ENCODE peak calls at places on chromosome 7, in six cellular contexts. A is K562, B is H1, F is GM12878, G is HCT116, I is HepG2. Q is an unnamed sample.

GRCh38 chr7:6443372-6443941 is 4.3 kb downstream of the DAGLB start:
- DNase-seq in G (peak; percentile 85), F (no peak), I (peak; percentile 18), B (no peak), A (no peak), Q (no peak)

GRCh38 chr7:44050121-44050914 is 5.8 kb downstream of the DBNL start:
- DNase-seq in F (no peak), A (no peak), I (no peak), B (no peak), G (no peak), Q (no peak)

GRCh38 chr7:98217623-98218582 is 6.7 kb downstream of the BHLHA15 start:
- DNase-seq in I (peak; percentile 38), G (no peak), F (no peak), A (peak; percentile 53), B (no peak), Q (no peak)

GRCh38 chr7:30935569-30935877 is 23.9 kb downstream of the AQP1 start:
- DNase-seq in A (peak; percentile 9), I (no peak), F (no peak), B (no peak), G (no peak), Q (no peak)

GRCh38 chr7:18234519-18234918 is 206.9 kb upstream of the PRPS1L1 start:
- DNase-seq in G (no peak), B (no peak), I (no peak), F (no peak), A (peak; percentile 13), Q (no peak)

GRCh38 chr7:141456298-141456697 is 94.9 kb upstream of the AGK start:
- DNase-seq in I (no peak), F (no peak), A (no peak), G (no peak), B (no peak), Q (no peak)

GRCh38 chr7:155466142-155466813 is 8.3 kb downstream of the EN2 start:
- DNase-seq in I (no peak), A (no peak), B (no peak), F (no peak), G (no peak), Q (no peak)

GRCh38 chr7:117323585-117323876 is 673 bp upstream of the WNT2 start:
- DNase-seq in F (no peak), A (no peak), G (no peak), I (no peak), B (no peak), Q (no peak)

GRCh38 chr7:34664757-34665156 is 6.7 kb downstream of the NPSR1 start:
- DNase-seq in B (no peak), I (peak; percentile 4), A (no peak), G (no peak), F (no peak), Q (no peak)

GRCh38 chr7:131015131-131015954 is 281.3 kb upstream of the KLF14 start:
- DNase-seq in B (no peak), I (peak; percentile 27), F (no peak), A (no peak), G (peak; percentile 90), Q (no peak)

GRCh38 chr7:120941064-120941463 is 9.5 kb upstream of the ING3 start:
- DNase-seq in I (no peak), B (no peak), G (peak; percentile 4), A (no peak), F (no peak), Q (no peak)

GRCh38 chr7:25260862-25261454 is 32.7 kb upstream of the NPVF start:
- DNase-seq in F (no peak), A (no peak), B (no peak), G (no peak), I (no peak), Q (no peak)

GRCh38 chr7:151745090-151745638 is 131.8 kb downstream of the PRKAG2 start:
- DNase-seq in G (peak; percentile 64), F (no peak), I (peak; percentile 95), A (peak; percentile 52), B (no peak), Q (no peak)

GRCh38 chr7:35647171-35647574 is 47.8 kb downstream of the HERPUD2 start:
- DNase-seq in I (peak; percentile 81), G (no peak), B (no peak), F (no peak), A (peak; percentile 67), Q (peak; percentile 54)

GRCh38 chr7:159119851-159120539 is 24.7 kb downstream of the VIPR2 start:
- DNase-seq in G (no peak), F (no peak), I (no peak), A (no peak), B (no peak), Q (no peak)

GRCh38 chr7:92119213-92119759 is 15.0 kb downstream of the CYP51A1 start:
- DNase-seq in B (no peak), G (no peak), I (no peak), F (no peak), A (no peak), Q (no peak)

GRCh38 chr7:47428052-47428779 is 153.7 kb downstream of the TNS3 start:
- DNase-seq in G (no peak), A (no peak), F (no peak), I (no peak), B (no peak), Q (no peak)

GRCh38 chr7:155782466-155782865 is 29.8 kb downstream of the SHH start:
- DNase-seq in F (no peak), G (no peak), B (no peak), A (no peak), I (no peak), Q (no peak)

GRCh38 chr7:21916629-21917028 is 29.1 kb downstream of the CDCA7L start:
- DNase-seq in F (no peak), A (no peak), B (no peak), G (no peak), I (no peak), Q (no peak)

GRCh38 chr7:82677493-82677892 is 233.9 kb upstream of the CACNA2D1 start:
- DNase-seq in I (no peak), A (no peak), B (no peak), F (no peak), G (no peak), Q (no peak)

GRCh38 chr7:77537595-77538185 is 595 bp downstream of the PTPN12 start:
- DNase-seq in B (no peak), G (no peak), F (no peak), A (peak; percentile 66), I (peak; percentile 32), Q (peak; percentile 16)

GRCh38 chr7:12805518-12805928 is 118.1 kb downstream of the ARL4A start:
- DNase-seq in I (no peak), F (no peak), G (no peak), A (no peak), B (no peak), Q (no peak)

GRCh38 chr7:12803542-12803941 is 116.1 kb downstream of the ARL4A start:
- DNase-seq in I (no peak), A (no peak), F (no peak), B (no peak), G (no peak), Q (no peak)

GRCh38 chr7:12802070-12802469 is 114.6 kb downstream of the ARL4A start:
- DNase-seq in I (no peak), B (no peak), G (peak; percentile 42), F (no peak), A (no peak), Q (no peak)

GRCh38 chr7:12809476-12809875 is 122.0 kb downstream of the ARL4A start:
- DNase-seq in B (no peak), I (no peak), G (no peak), A (no peak), F (no peak), Q (no peak)

DNA sequence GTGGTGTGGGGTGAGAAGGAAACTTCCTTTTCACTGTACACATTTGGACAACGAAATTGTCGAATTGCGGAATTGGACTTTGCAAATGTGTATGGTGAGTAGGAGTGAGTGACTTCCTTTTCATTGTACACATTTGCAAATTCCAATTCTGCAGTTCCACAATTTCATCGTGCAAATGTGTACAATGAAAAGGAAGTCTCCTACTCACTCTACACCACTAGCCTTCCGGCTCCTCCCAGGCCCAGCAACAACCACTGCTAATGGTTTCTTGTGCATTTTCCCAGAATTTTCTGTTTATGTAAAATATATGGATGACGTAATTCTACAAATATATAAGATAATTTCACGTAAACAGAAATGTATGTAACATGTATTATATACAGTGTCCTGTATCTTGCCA is 118.5 kb downstream of the ARL4A start:
- DNase-seq in A (no peak), I (no peak), F (no peak), G (no peak), B (no peak), Q (no peak)
- TF ChIP-seq YY1 in A (no peak), I (no peak), F (no peak), G (no peak), B (no peak), Q (no peak)

GRCh38 chr7:13092708-13093005 is 405.2 kb downstream of the ARL4A start:
- DNase-seq in F (no peak), B (no peak), I (no peak), G (no peak), A (no peak), Q (no peak)

GRCh38 chr7:13099197-13099795 is 411.9 kb downstream of the ARL4A start:
- DNase-seq in F (no peak), I (peak; percentile 53), A (peak; percentile 10), G (no peak), B (no peak), Q (no peak)

GRCh38 chr7:13098161-13098560 is 410.7 kb downstream of the ARL4A start:
- DNase-seq in F (no peak), G (no peak), A (no peak), B (no peak), I (no peak), Q (no peak)

GRCh38 chr7:13091974-13092707 is 404.7 kb downstream of the ARL4A start:
- DNase-seq in A (peak; percentile 32), I (no peak), B (no peak), G (no peak), F (no peak), Q (no peak)

DNA sequence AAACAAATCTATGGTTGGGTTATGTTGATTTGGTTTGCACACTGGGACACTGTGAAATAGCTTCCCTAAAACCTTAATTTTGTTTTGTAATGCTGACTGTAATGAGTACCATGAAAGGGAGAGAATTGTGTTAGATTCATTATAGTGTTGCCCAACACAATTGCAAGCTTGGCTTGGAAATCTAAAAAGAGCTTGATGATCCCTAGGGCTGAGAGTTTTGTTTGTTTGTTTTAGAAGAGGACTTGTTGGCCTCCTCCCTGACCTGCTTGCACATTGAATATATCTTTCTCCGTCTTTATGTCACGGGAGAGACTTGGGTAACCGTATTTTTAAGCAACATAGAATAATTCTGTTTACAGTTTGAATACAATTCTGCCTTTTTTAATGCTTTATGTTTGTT is 410.1 kb downstream of the ARL4A start:
- DNase-seq in F (no peak), I (no peak), G (no peak), B (no peak), A (no peak), Q (no peak)
- TF ChIP-seq ZNF274 in F (no peak), I (no peak), G (no peak), B (no peak), A (no peak), Q (no peak)

GRCh38 chr7:105675873-105676484 is 94.7 kb upstream of the EFCAB10 start:
- DNase-seq in A (no peak), B (no peak), F (no peak), G (no peak), I (no peak), Q (no peak)
- H3K4me1 ChIP-seq in A (peaks cover 14% of the 10 kb centered on the region), B (peaks cover 19% of the 10 kb centered on the region), F (peaks cover 15% of the 10 kb centered on the region), G (no peaks in the 10 kb centered on the region), I (peaks cover 11% of the 10 kb centered on the region), Q (peaks cover 3% of the 10 kb centered on the region)

DNA sequence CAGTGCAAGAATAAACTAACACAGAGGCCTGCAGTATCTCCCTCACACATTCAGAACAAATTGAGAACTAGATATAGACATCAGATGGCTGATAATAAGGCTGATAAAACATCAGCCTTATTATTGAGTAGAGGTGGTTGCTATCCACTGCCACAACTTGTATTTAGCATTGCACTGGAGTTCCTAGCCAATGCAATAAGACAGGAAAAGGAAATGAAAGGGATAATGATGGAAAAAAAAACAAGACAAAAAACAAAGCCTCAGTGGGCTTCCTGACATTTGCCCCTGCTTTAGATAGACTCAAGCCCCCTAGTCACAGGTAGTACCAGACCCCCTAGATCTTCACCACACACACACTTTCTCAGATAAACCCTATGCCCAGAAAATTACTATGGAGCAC is 33.2 kb upstream of the ELN start:
- DNase-seq in G (no peak), B (no peak), F (no peak), A (no peak), I (no peak), Q (no peak)
- TF ChIP-seq YY1 in G (no peak), B (no peak), F (no peak), A (no peak), I (no peak), Q (no peak)